ENCODE peak calls at places on chromosomes 6 and 20, in eight cellular contexts. G is activated T-cell treated with anti-CD3 and anti-CD28 coated beads, Interleukin-2, amount 50 U/mL, for 48 hours; U is A172; L is CD4-positive, alpha-beta memory T cell; Y is T47D; K is DMS 273 treated with DMSO at 0.1 percent for 48 hours; E is HTR-8/SVneo; H is H9. J is an unnamed sample.

GRCh38 chr6:128463942-128464341 is 56.5 kb downstream of the PTPRK start:
- DNase-seq in G (no peak), U (peak), L (no peak), Y (no peak), K (no peak), E (peak), H (no peak), J (no peak)

GRCh38 chr6:68701159-68701558 is 66.1 kb downstream of the ADGRB3 start:
- DNase-seq in G (no peak), U (no peak), L (no peak), Y (no peak), K (no peak), E (no peak), H (no peak), J (no peak)

GRCh38 chr20:12294684-12295083 is 377.0 kb downstream of the BTBD3 start:
- DNase-seq in G (no peak), U (no peak), L (no peak), Y (no peak), K (no peak), E (no peak), H (no peak), J (no peak)

GRCh38 chr6:152635949-152636674 is 1.1 kb downstream of the SYNE1 start:
- DNase-seq in G (no peak), U (peak), L (no peak), Y (no peak), K (no peak), E (no peak), H (peak), J (no peak)

GRCh38 chr6:159788276-159788675 is 1.1 kb downstream of the TCP1 start:
- DNase-seq in G (peak), U (no peak), L (peak), Y (no peak), K (no peak), E (no peak), H (no peak), J (no peak)

GRCh38 chr6:134193536-134194521 is 124.1 kb downstream of the SGK1 start:
- DNase-seq in G (no peak), U (peak), L (no peak), Y (no peak), K (no peak), E (no peak), H (no peak), J (no peak)

GRCh38 chr20:46959821-46960220 is 65.2 kb downstream of the EYA2 start:
- DNase-seq in G (no peak), U (no peak), L (no peak), Y (no peak), K (no peak), E (no peak), H (no peak), J (no peak)

GRCh38 chr20:21155268-21155667 is 29.4 kb downstream of the KIZ start:
- DNase-seq in G (no peak), U (no peak), L (no peak), Y (no peak), K (no peak), E (no peak), H (no peak), J (no peak)

GRCh38 chr20:35490736-35491181 is 35.4 kb downstream of the CEP250 start:
- DNase-seq in G (peak), U (no peak), L (peak), Y (no peak), K (no peak), E (no peak), H (no peak), J (no peak)

GRCh38 chr6:35457907-35458306 is 5.8 kb downstream of the FANCE start:
- DNase-seq in G (no peak), U (no peak), L (no peak), Y (no peak), K (no peak), E (no peak), H (no peak), J (no peak)

GRCh38 chr20:5971203-5971602 is 20.8 kb downstream of the MCM8 start:
- DNase-seq in G (no peak), U (no peak), L (no peak), Y (no peak), K (no peak), E (no peak), H (no peak), J (no peak)

GRCh38 chr6:14881399-14881798 is 364.5 kb upstream of the JARID2 start:
- DNase-seq in G (no peak), U (peak), L (no peak), Y (no peak), K (no peak), E (peak), H (no peak), J (peak)

GRCh38 chr6:46510656-46511055 is 19.4 kb upstream of the RCAN2 start:
- DNase-seq in G (no peak), U (no peak), L (no peak), Y (no peak), K (no peak), E (no peak), H (no peak), J (peak)

GRCh38 chr6:41771058-41771983 is 8.4 kb downstream of the FRS3 start:
- DNase-seq in G (no peak), U (no peak), L (no peak), Y (no peak), K (no peak), E (no peak), H (no peak), J (no peak)

GRCh38 chr6:88780714-88781389 is 182.6 kb downstream of the RNGTT start:
- DNase-seq in G (peak), U (peak), L (peak), Y (peak), K (peak), E (peak), H (peak), J (peak)

GRCh38 chr6:41537359-41537758 is 8.8 kb upstream of the FOXP4 start:
- DNase-seq in G (no peak), U (no peak), L (no peak), Y (no peak), K (no peak), E (no peak), H (no peak), J (no peak)

GRCh38 chr20:39877792-39878191 is 811.2 kb downstream of the MAFB start:
- DNase-seq in G (no peak), U (no peak), L (no peak), Y (no peak), K (no peak), E (no peak), H (no peak), J (no peak)

GRCh38 chr20:16580127-16580526 is 6.9 kb upstream of the KIF16B start:
- DNase-seq in G (no peak), U (peak), L (no peak), Y (no peak), K (peak), E (no peak), H (no peak), J (peak)

GRCh38 chr6:25137497-25137896 is 141.7 kb upstream of the CARMIL1 start:
- DNase-seq in G (no peak), U (no peak), L (peak), Y (no peak), K (no peak), E (no peak), H (no peak), J (no peak)

GRCh38 chr6:104381907-104382306 is 477.8 kb downstream of the HACE1 start:
- DNase-seq in G (no peak), U (no peak), L (no peak), Y (no peak), K (no peak), E (no peak), H (peak), J (no peak)

GRCh38 chr6:90209527-90209926 is 87.1 kb downstream of the BACH2 start:
- DNase-seq in G (no peak), U (no peak), L (no peak), Y (no peak), K (no peak), E (no peak), H (no peak), J (no peak)

GRCh38 chr20:58890454-58891075 is 38.0 kb downstream of the GNAS start:
- DNase-seq in G (peak), U (no peak), L (peak), Y (peak), K (peak), E (peak), H (no peak), J (peak)

GRCh38 chr20:32088759-32089158 is 20.8 kb upstream of the TM9SF4 start:
- DNase-seq in G (no peak), U (no peak), L (no peak), Y (no peak), K (no peak), E (no peak), H (no peak), J (no peak)

GRCh38 chr20:57372581-57373350 is 18.4 kb upstream of the RBM38 start:
- DNase-seq in G (no peak), U (no peak), L (no peak), Y (no peak), K (no peak), E (no peak), H (no peak), J (no peak)

GRCh38 chr6:9710574-9710973 is 704.3 kb downstream of the TFAP2A start:
- DNase-seq in G (no peak), U (no peak), L (no peak), Y (no peak), K (no peak), E (no peak), H (no peak), J (no peak)

GRCh38 chr6:38080349-38080748 is 260.8 kb downstream of the ZFAND3 start:
- DNase-seq in G (no peak), U (no peak), L (no peak), Y (no peak), K (no peak), E (no peak), H (no peak), J (no peak)

GRCh38 chr6:8707956-8708772 is 272.8 kb upstream of the SLC35B3 start:
- DNase-seq in G (no peak), U (peak), L (no peak), Y (peak), K (peak), E (peak), H (no peak), J (peak)

GRCh38 chr6:25472314-25472713 is 179.7 kb upstream of the SCGN start:
- DNase-seq in G (no peak), U (no peak), L (no peak), Y (no peak), K (no peak), E (no peak), H (no peak), J (no peak)

GRCh38 chr20:21004386-21005076 is 101.6 kb downstream of the LINC00237 start:
- DNase-seq in G (no peak), U (no peak), L (no peak), Y (no peak), K (no peak), E (no peak), H (no peak), J (no peak)

GRCh38 chr20:46151936-46152335 is 33.8 kb downstream of the CD40 start:
- DNase-seq in G (peak), U (no peak), L (no peak), Y (peak), K (no peak), E (peak), H (peak), J (no peak)

GRCh38 chr20:4063631-4064030 is 48.3 kb upstream of the RNF24 start:
- DNase-seq in G (no peak), U (no peak), L (no peak), Y (no peak), K (no peak), E (no peak), H (no peak), J (no peak)

GRCh38 chr20:34369265-34369664 is 6.2 kb downstream of the ITCH start:
- DNase-seq in G (no peak), U (no peak), L (no peak), Y (no peak), K (no peak), E (no peak), H (no peak), J (no peak)

GRCh38 chr6:135346747-135347146 is 150.8 kb downstream of the AHI1 start:
- DNase-seq in G (no peak), U (peak), L (no peak), Y (no peak), K (no peak), E (peak), H (no peak), J (no peak)

GRCh38 chr6:26246057-26246456 is 118.9 kb upstream of the BTN3A2 start:
- DNase-seq in G (no peak), U (no peak), L (no peak), Y (no peak), K (no peak), E (no peak), H (no peak), J (no peak)

GRCh38 chr6:81865712-81866111 is 113.2 kb upstream of the TENT5A start:
- DNase-seq in G (no peak), U (peak), L (no peak), Y (no peak), K (no peak), E (peak), H (no peak), J (peak)

GRCh38 chr6:34357937-34358336 is 34.5 kb downstream of the NUDT3 start:
- DNase-seq in G (no peak), U (no peak), L (no peak), Y (no peak), K (no peak), E (no peak), H (no peak), J (no peak)

GRCh38 chr20:60901831-60902230 is 350.2 kb upstream of the CDH4 start:
- DNase-seq in G (no peak), U (no peak), L (no peak), Y (no peak), K (no peak), E (no peak), H (no peak), J (no peak)

GRCh38 chr6:20211941-20212391 is 303 bp downstream of the MBOAT1 start:
- DNase-seq in G (no peak), U (no peak), L (peak), Y (no peak), K (no peak), E (peak), H (peak), J (peak)

GRCh38 chr20:22525821-22526220 is 58.6 kb downstream of the FOXA2 start:
- DNase-seq in G (no peak), U (no peak), L (no peak), Y (no peak), K (no peak), E (no peak), H (no peak), J (no peak)

J was measured in H4.